ENCODE peak calls at places on chromosome 10, in five cellular contexts. J is NCI-H1105; L is MV-4-11; F is GM12865; E is CD8-positive, alpha-beta T cell. S is an unnamed sample.

GRCh38 chr10:24617771-24618396 is 105.8 kb downstream of the ARHGAP21 start:
- DNase-seq in J (no peak), L (peak), F (peak), E (peak), S (no peak)

GRCh38 chr10:22666287-22667092 is 47.9 kb downstream of the PIP4K2A start:
- DNase-seq in J (no peak), L (peak), F (peak), E (peak), S (no peak)

GRCh38 chr10:129448539-129448938 is 18.5 kb upstream of the MGMT start:
- DNase-seq in J (no peak), L (no peak), F (no peak), E (no peak), S (no peak)

GRCh38 chr10:62632071-62632809 is 172.3 kb upstream of the ADO start:
- DNase-seq in J (no peak), L (peak), F (peak), E (peak), S (no peak)

GRCh38 chr10:24873281-24873683 is 79.1 kb downstream of the PRTFDC1 start:
- DNase-seq in J (no peak), L (peak), F (no peak), E (no peak), S (peak)

GRCh38 chr10:31171402-31172120 is 139.9 kb upstream of the ZNF438 start:
- DNase-seq in J (no peak), L (no peak), F (no peak), E (no peak), S (no peak)

GRCh38 chr10:81157649-81158048 is 619.9 kb downstream of the SH2D4B start:
- DNase-seq in J (no peak), L (no peak), F (no peak), E (no peak), S (no peak)

GRCh38 chr10:24707445-24707844 is 16.2 kb downstream of the ARHGAP21 start:
- DNase-seq in J (no peak), L (no peak), F (no peak), E (no peak), S (no peak)

GRCh38 chr10:113073549-113074189 is 123.6 kb downstream of the TCF7L2 start:
- DNase-seq in J (no peak), L (no peak), F (no peak), E (no peak), S (peak)

GRCh38 chr10:88138319-88138848 is 275.0 kb downstream of the PTEN start:
- DNase-seq in J (no peak), L (peak), F (peak), E (no peak), S (no peak)

GRCh38 chr10:45229823-45230222 is 85.6 kb downstream of the OR13A1 start:
- DNase-seq in J (no peak), L (no peak), F (no peak), E (no peak), S (no peak)

GRCh38 chr10:60389413-60390009 is at the start of gene ANK3:
- DNase-seq in J (no peak), L (no peak), F (no peak), E (no peak), S (no peak)

GRCh38 chr10:120538091-120538490 is 81.1 kb downstream of the PLPP4 start:
- DNase-seq in J (no peak), L (no peak), F (no peak), E (no peak), S (no peak)

GRCh38 chr10:85490431-85490830 is 876.2 kb downstream of the GRID1 start:
- DNase-seq in J (no peak), L (no peak), F (no peak), E (no peak), S (no peak)

GRCh38 chr10:43214071-43214955 is 52.6 kb downstream of the RASGEF1A start:
- DNase-seq in J (no peak), L (no peak), F (no peak), E (no peak), S (no peak)

GRCh38 chr10:80408198-80409085 is at the start of gene PRXL2A:
- DNase-seq in J (peak), L (peak), F (peak), E (peak), S (no peak)

GRCh38 chr10:59991661-59992060 is 85.3 kb upstream of the CCDC6 start:
- DNase-seq in J (peak), L (peak), F (peak), E (no peak), S (peak)

GRCh38 chr10:132508497-132509443 is 28.8 kb upstream of the INPP5A start:
- DNase-seq in J (no peak), L (no peak), F (no peak), E (no peak), S (no peak)

GRCh38 chr10:15897282-15897681 is 37.0 kb upstream of the MINDY3 start:
- DNase-seq in J (no peak), L (no peak), F (no peak), E (no peak), S (no peak)

GRCh38 chr10:103605359-103606156 is 112.1 kb downstream of the NEURL1 start:
- DNase-seq in J (no peak), L (peak), F (peak), E (no peak), S (no peak)

GRCh38 chr10:123287594-123288247 is 133.5 kb downstream of the BUB3 start:
- DNase-seq in J (no peak), L (no peak), F (peak), E (no peak), S (peak)

GRCh38 chr10:95445223-95445836 is 115.8 kb downstream of the SORBS1 start:
- DNase-seq in J (no peak), L (no peak), F (no peak), E (no peak), S (peak)

GRCh38 chr10:1715821-1716220 is 21.5 kb downstream of the ADARB2 start:
- DNase-seq in J (no peak), L (no peak), F (peak), E (no peak), S (no peak)

GRCh38 chr10:50846753-50847152 is 38.7 kb downstream of the A1CF start:
- DNase-seq in J (no peak), L (no peak), F (no peak), E (no peak), S (peak)

GRCh38 chr10:52469970-52470705 is 156.1 kb downstream of the DKK1 start:
- DNase-seq in J (no peak), L (no peak), F (no peak), E (no peak), S (no peak)

GRCh38 chr10:113268186-113268585 is 284.7 kb upstream of the HABP2 start:
- DNase-seq in J (no peak), L (no peak), F (no peak), E (no peak), S (no peak)

GRCh38 chr10:71435571-71436267 is 39.0 kb downstream of the CDH23 start:
- DNase-seq in J (no peak), L (peak), F (no peak), E (no peak), S (no peak)

GRCh38 chr10:114821915-114822770 is 563 bp downstream of the FHIP2A start:
- DNase-seq in J (no peak), L (no peak), F (peak), E (peak), S (no peak)

GRCh38 chr10:114806572-114807391 is 14.8 kb upstream of the FHIP2A start:
- DNase-seq in J (no peak), L (no peak), F (no peak), E (no peak), S (no peak)

GRCh38 chr10:47406548-47406869 is 22.4 kb upstream of the ZNF488 start:
- DNase-seq in J (no peak), L (no peak), F (no peak), E (no peak), S (no peak)

GRCh38 chr10:76779163-76779820 is 858.3 kb downstream of the KCNMA1 start:
- DNase-seq in J (no peak), L (no peak), F (no peak), E (no peak), S (no peak)

GRCh38 chr10:33010132-33011037 is 52.4 kb upstream of the ITGB1 start:
- DNase-seq in J (no peak), L (no peak), F (no peak), E (no peak), S (peak)

GRCh38 chr10:5959116-5959515 is 18.2 kb downstream of the IL15RA start:
- DNase-seq in J (no peak), L (no peak), F (no peak), E (no peak), S (no peak)

GRCh38 chr10:118332247-118332646 is 9.9 kb downstream of the FAM204A start:
- DNase-seq in J (peak), L (no peak), F (peak), E (no peak), S (no peak)

GRCh38 chr10:85547460-85548023 is 819.1 kb downstream of the GRID1 start:
- DNase-seq in J (no peak), L (no peak), F (no peak), E (no peak), S (no peak)

GRCh38 chr10:69501657-69502056 is 50.4 kb downstream of the TSPAN15 start:
- DNase-seq in J (no peak), L (no peak), F (no peak), E (no peak), S (no peak)

GRCh38 chr10:61024801-61025201 is 80.8 kb upstream of the RHOBTB1 start:
- DNase-seq in J (no peak), L (no peak), F (no peak), E (no peak), S (no peak)

GRCh38 chr10:12707461-12708185 is 293.9 kb downstream of the CCDC3 start:
- DNase-seq in J (no peak), L (peak), F (peak), E (no peak), S (peak)

S was measured in NCI-H226.